ENCODE peak calls at places on chromosomes 3 and 15, in eight cellular contexts. S is left lung; M is kidney; Z is tibial nerve; A is adrenal gland; T is keratinocyte; J is heart right ventricle; I is naive thymus-derived CD4-positive, alpha-beta T cell. H is an unnamed sample.

GRCh38 chr15:74179101-74179841 is 5.8 kb downstream of the ISLR start:
- DNase-seq in S (no peak), M (peak; percentile 97), Z (peak; percentile 40), A (peak; percentile 95), T (no peak), J (peak; percentile 83), I (no peak), H (peak; percentile 90)

GRCh38 chr3:138118863-138119766 is 3.7 kb upstream of the DZIP1L start:
- DNase-seq in S (no peak), M (no peak), Z (peak; percentile 90), A (peak; percentile 68), T (no peak), J (peak; percentile 57), I (peak; percentile 28), H (peak; percentile 88)

GRCh38 chr3:109275702-109276293 is 40.5 kb downstream of the DPPA2 start:
- DNase-seq in S (no peak), M (no peak), Z (no peak), A (no peak), T (no peak), J (peak; percentile 19), I (no peak), H (no peak)

GRCh38 chr3:124952456-124952855 is 17.9 kb upstream of the MUC13 start:
- DNase-seq in S (no peak), M (no peak), Z (no peak), A (no peak), T (no peak), J (no peak), I (no peak), H (no peak)

GRCh38 chr3:122936335-122936734 is 91.2 kb downstream of the SEMA5B start:
- DNase-seq in S (no peak), M (peak; percentile 34), Z (no peak), A (no peak), T (no peak), J (no peak), I (no peak), H (no peak)

GRCh38 chr15:60362318-60363023 is 35.3 kb downstream of the ANXA2 start:
- DNase-seq in S (no peak), M (no peak), Z (no peak), A (no peak), T (no peak), J (no peak), I (no peak), H (no peak)

GRCh38 chr3:113776564-113776963 is 29.7 kb downstream of the ATP6V1A start:
- DNase-seq in S (no peak), M (no peak), Z (no peak), A (no peak), T (no peak), J (no peak), I (no peak), H (no peak)

GRCh38 chr3:16543242-16543864 is 29.9 kb upstream of the RFTN1 start:
- DNase-seq in S (no peak), M (no peak), Z (no peak), A (no peak), T (no peak), J (no peak), I (no peak), H (no peak)

GRCh38 chr3:131223373-131224289 is 157.9 kb upstream of the NUDT16 start:
- DNase-seq in S (no peak), M (no peak), Z (no peak), A (no peak), T (no peak), J (no peak), I (no peak), H (no peak)

GRCh38 chr3:36444909-36445308 is 64.6 kb downstream of the STAC start:
- DNase-seq in S (no peak), M (no peak), Z (no peak), A (no peak), T (peak; percentile 30), J (no peak), I (no peak), H (no peak)

GRCh38 chr15:63218114-63218808 is 28.9 kb downstream of the RAB8B start:
- DNase-seq in S (no peak), M (no peak), Z (no peak), A (no peak), T (no peak), J (no peak), I (no peak), H (no peak)

GRCh38 chr15:55116636-55117035 is 80.1 kb downstream of the RSL24D1 start:
- DNase-seq in S (no peak), M (no peak), Z (no peak), A (no peak), T (no peak), J (no peak), I (no peak), H (no peak)

GRCh38 chr3:128619146-128619890 is 31.3 kb downstream of the RPN1 start:
- DNase-seq in S (no peak), M (no peak), Z (no peak), A (no peak), T (peak; percentile 36), J (no peak), I (no peak), H (no peak)

GRCh38 chr3:74630602-74631001 is 16.1 kb upstream of the CNTN3 start:
- DNase-seq in S (no peak), M (no peak), Z (peak; percentile 43), A (no peak), T (no peak), J (no peak), I (no peak), H (no peak)

GRCh38 chr15:70792171-70792573 is 28.8 kb upstream of the UACA start:
- DNase-seq in S (no peak), M (no peak), Z (no peak), A (no peak), T (no peak), J (no peak), I (no peak), H (no peak)

GRCh38 chr3:191634902-191635301 is 173.9 kb downstream of the PYDC2 start:
- DNase-seq in S (no peak), M (no peak), Z (no peak), A (no peak), T (no peak), J (no peak), I (no peak), H (no peak)

GRCh38 chr15:98834976-98835375 is 172.6 kb downstream of the PGPEP1L start:
- DNase-seq in S (no peak), M (no peak), Z (no peak), A (no peak), T (no peak), J (no peak), I (no peak), H (no peak)
- H3K9me3 ChIP-seq in S (no peaks in the 10 kb centered on the region), M (peaks cover 23% of the 10 kb centered on the region), Z (peaks cover 42% of the 10 kb centered on the region), A (no peaks in the 10 kb centered on the region), T (peaks cover 13% of the 10 kb centered on the region), J (peaks cover 25% of the 10 kb centered on the region), I (peaks cover 22% of the 10 kb centered on the region), H (peaks cover 20% of the 10 kb centered on the region)

GRCh38 chr15:25065876-25066275 is 111.1 kb downstream of the SNRPN start:
- DNase-seq in S (no peak), M (peak; percentile 39), Z (no peak), A (no peak), T (no peak), J (no peak), I (no peak), H (no peak)

GRCh38 chr15:25062551-25063430 is 108.0 kb downstream of the SNRPN start:
- DNase-seq in S (no peak), M (no peak), Z (no peak), A (peak; percentile 8), T (no peak), J (no peak), I (no peak), H (no peak)

GRCh38 chr15:25066708-25067107 is 111.9 kb downstream of the SNRPN start:
- DNase-seq in S (no peak), M (peak; percentile 57), Z (no peak), A (no peak), T (no peak), J (no peak), I (no peak), H (no peak)

GRCh38 chr15:25067725-25068309 is 113.0 kb downstream of the SNRPN start:
- DNase-seq in S (no peak), M (peak; percentile 8), Z (no peak), A (no peak), T (no peak), J (no peak), I (no peak), H (no peak)

DNA sequence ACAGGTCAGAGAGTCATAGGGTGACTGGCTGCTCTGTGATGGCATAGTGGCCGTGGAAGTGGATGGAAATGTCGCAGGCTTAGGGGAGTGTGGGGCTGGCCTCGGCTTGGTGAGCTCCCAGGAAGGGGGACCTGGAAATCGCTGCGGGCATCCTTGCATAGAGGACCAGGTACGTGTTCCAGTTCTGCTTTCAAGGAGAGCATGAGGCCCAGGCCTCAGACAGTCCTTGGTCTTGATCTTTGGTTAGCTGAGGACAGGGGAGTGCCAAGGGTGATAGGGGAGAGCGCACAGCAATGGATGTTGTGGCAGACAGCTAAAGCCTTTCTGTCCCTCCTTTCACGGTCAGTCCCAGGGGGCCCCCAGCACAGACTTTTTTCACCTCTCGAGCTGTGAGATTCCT is 110.5 kb downstream of the SNRPN start:
- DNase-seq in S (no peak), M (peak; percentile 39), Z (no peak), A (peak; percentile 7), T (no peak), J (no peak), I (no peak), H (no peak)
- H3K9me3 ChIP-seq in S (peaks cover 19% of the 10 kb centered on the region), M (peaks cover 100% of the 10 kb centered on the region), Z (peaks cover 100% of the 10 kb centered on the region), A (peaks cover 2% of the 10 kb centered on the region), T (peaks cover 94% of the 10 kb centered on the region), J (peaks cover 100% of the 10 kb centered on the region), I (peaks cover 81% of the 10 kb centered on the region), H (peaks cover 100% of the 10 kb centered on the region)

DNA sequence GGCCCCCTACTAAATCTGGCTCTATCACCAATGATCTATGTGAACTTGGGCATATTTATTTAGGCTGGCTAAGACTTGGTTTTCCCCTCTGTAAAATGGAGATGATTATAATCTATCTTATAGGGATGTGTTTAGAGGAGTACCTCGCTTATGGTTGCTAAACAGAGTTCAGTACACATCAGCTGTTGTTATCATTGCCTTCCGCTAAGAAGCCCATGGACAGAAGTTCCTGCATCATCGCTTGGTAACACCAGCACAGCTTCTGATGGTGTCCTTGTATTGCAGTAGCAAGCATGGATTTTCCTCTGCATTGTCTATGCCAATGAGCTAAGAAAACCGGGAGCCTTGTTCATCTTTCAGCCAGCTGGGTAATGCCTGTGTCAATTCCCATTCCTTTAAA is 73.1 kb upstream of the LRTM1 start:
- DNase-seq in S (no peak), M (no peak), Z (no peak), A (no peak), T (no peak), J (no peak), I (no peak), H (no peak)
- H3K9me3 ChIP-seq in S (no peaks in the 10 kb centered on the region), M (no peaks in the 10 kb centered on the region), Z (no peaks in the 10 kb centered on the region), A (no peaks in the 10 kb centered on the region), T (no peaks in the 10 kb centered on the region), J (no peaks in the 10 kb centered on the region), I (no peaks in the 10 kb centered on the region), H (no peaks in the 10 kb centered on the region)

DNA sequence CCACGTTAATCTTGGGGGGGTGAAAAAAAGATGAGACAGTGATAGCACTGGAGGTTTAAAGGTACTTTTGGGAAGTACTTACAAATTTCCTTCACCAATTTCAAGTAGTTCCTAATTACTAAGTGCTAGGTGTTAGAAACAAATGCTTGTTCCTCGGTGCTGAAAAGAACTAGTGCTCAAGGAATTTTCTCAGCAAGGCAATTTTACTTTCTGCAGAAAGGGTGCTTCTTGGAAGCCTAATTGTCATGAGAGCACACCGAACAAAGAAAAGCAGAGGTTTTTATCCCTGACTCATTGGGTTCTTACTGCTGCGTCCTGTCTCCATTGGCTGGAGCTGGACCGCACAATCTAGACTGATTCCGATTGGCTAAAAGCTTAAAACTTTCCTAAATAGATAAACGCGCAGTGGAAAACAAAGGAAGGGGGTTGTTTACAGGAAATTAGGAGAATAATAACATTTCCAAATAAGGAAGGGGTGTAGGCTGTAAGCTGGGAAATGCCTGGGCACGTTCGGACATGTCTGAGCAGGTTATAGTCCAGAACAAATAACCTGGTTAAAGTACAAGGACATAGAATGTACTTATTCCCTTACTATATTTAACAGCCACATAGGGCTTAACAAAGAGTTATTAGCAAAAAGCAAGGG is 49.6 kb downstream of the CHD2 start:
- DNase-seq in S (no peak), M (no peak), Z (no peak), A (no peak), T (peak; percentile 13), J (no peak), I (peak; percentile 19), H (no peak)
- H3K9me3 ChIP-seq in S (peaks cover 7% of the 10 kb centered on the region), M (peaks cover 17% of the 10 kb centered on the region), Z (peaks cover 30% of the 10 kb centered on the region), A (no peaks in the 10 kb centered on the region), T (peaks cover 16% of the 10 kb centered on the region), J (peaks cover 15% of the 10 kb centered on the region), I (peaks cover 12% of the 10 kb centered on the region), H (no peaks in the 10 kb centered on the region)

H was measured in tibial artery.